ENCODE peak calls at places on chromosomes 7 and 10, in five cellular contexts. V is cardiac muscle cell, E is GM23248, J is spleen, B is tibial artery. S is an unnamed sample.

GRCh38 chr7:103075337-103075918 is 488 bp downstream of the ARMC10 start:
- DNase-seq in V (peak; percentile 54), E (peak; percentile 85), J (peak; percentile 94), B (peak; percentile 53), S (peak; percentile 58)

GRCh38 chr10:102580230-102580629 is 64.0 kb upstream of the TRIM8 start:
- DNase-seq in V (peak; percentile 32), E (no peak), J (no peak), B (no peak), S (no peak)

GRCh38 chr7:77940647-77941046 is 142.1 kb downstream of the PHTF2 start:
- DNase-seq in V (peak; percentile 61), E (peak; percentile 71), J (no peak), B (no peak), S (peak; percentile 37)

GRCh38 chr10:97618285-97618684 is 15.0 kb downstream of the MORN4 start:
- DNase-seq in V (no peak), E (no peak), J (peak; percentile 5), B (no peak), S (no peak)

GRCh38 chr7:43779032-43779812 is 20.7 kb downstream of the BLVRA start:
- DNase-seq in V (peak; percentile 34), E (no peak), J (no peak), B (no peak), S (no peak)

GRCh38 chr10:99958287-99958686 is 51.5 kb downstream of the DNMBP start:
- DNase-seq in V (peak; percentile 54), E (peak; percentile 48), J (no peak), B (no peak), S (no peak)

GRCh38 chr7:4836206-4836661 is 25.6 kb downstream of the PAPOLB start:
- DNase-seq in V (no peak), E (no peak), J (peak; percentile 70), B (peak; percentile 6), S (no peak)

GRCh38 chr7:18590744-18591340 is 95.3 kb downstream of the HDAC9 start:
- DNase-seq in V (peak; percentile 83), E (peak; percentile 74), J (no peak), B (no peak), S (no peak)

GRCh38 chr7:35003679-35004278 is 33.5 kb downstream of the DPY19L1 start:
- DNase-seq in V (peak; percentile 90), E (peak; percentile 88), J (no peak), B (no peak), S (no peak)

GRCh38 chr7:126574838-126575250 is 677.9 kb downstream of the GRM8 start:
- DNase-seq in V (no peak), E (peak; percentile 10), J (no peak), B (no peak), S (no peak)

GRCh38 chr7:41190615-41191014 is 512.3 kb downstream of the INHBA start:
- DNase-seq in V (no peak), E (no peak), J (no peak), B (no peak), S (no peak)

GRCh38 chr10:48453451-48454301 is 147.2 kb downstream of the MAPK8 start:
- DNase-seq in V (no peak), E (no peak), J (peak; percentile 68), B (no peak), S (no peak)

GRCh38 chr10:79495306-79495705 is 17.0 kb upstream of the EIF5AL1 start:
- DNase-seq in V (no peak), E (no peak), J (no peak), B (no peak), S (no peak)

GRCh38 chr7:9488555-9488954 is 1055.1 kb downstream of the NXPH1 start:
- DNase-seq in V (peak; percentile 54), E (peak; percentile 54), J (no peak), B (no peak), S (no peak)

GRCh38 chr7:1511829-1512422 is 7.7 kb upstream of the INTS1 start:
- DNase-seq in V (no peak), E (no peak), J (peak; percentile 78), B (no peak), S (no peak)

GRCh38 chr10:29765330-29765729 is 130.6 kb upstream of the SVIL start:
- DNase-seq in V (no peak), E (no peak), J (no peak), B (no peak), S (no peak)

GRCh38 chr7:47386273-47386820 is 195.6 kb downstream of the TNS3 start:
- DNase-seq in V (no peak), E (no peak), J (no peak), B (no peak), S (no peak)

GRCh38 chr10:30436200-30436599 is 2.2 kb downstream of the MAP3K8 start:
- DNase-seq in V (peak; percentile 85), E (peak; percentile 92), J (no peak), B (no peak), S (no peak)

GRCh38 chr10:91251430-91252056 is 31.1 kb downstream of the PCGF5 start:
- DNase-seq in V (peak; percentile 70), E (peak; percentile 76), J (peak; percentile 16), B (peak; percentile 48), S (peak; percentile 34)

GRCh38 chr7:83466956-83467355 is 182.0 kb downstream of the SEMA3E start:
- DNase-seq in V (no peak), E (no peak), J (no peak), B (no peak), S (no peak)

GRCh38 chr7:7913506-7913905 is 55.1 kb upstream of the GLCCI1 start:
- DNase-seq in V (no peak), E (no peak), J (no peak), B (no peak), S (no peak)

GRCh38 chr10:33032354-33033254 is 74.6 kb upstream of the ITGB1 start:
- DNase-seq in V (peak; percentile 54), E (peak; percentile 83), J (no peak), B (no peak), S (no peak)

GRCh38 chr10:58653139-58653538 is 140.5 kb downstream of the BICC1 start:
- DNase-seq in V (peak; percentile 69), E (peak; percentile 63), J (no peak), B (no peak), S (no peak)

GRCh38 chr7:131111-132094 is 61.0 kb upstream of the FAM20C start:
- DNase-seq in V (peak; percentile 61), E (peak; percentile 75), J (no peak), B (peak; percentile 55), S (no peak)

GRCh38 chr7:128055668-128056067 is 24.4 kb upstream of the LRRC4 start:
- DNase-seq in V (peak; percentile 15), E (no peak), J (no peak), B (no peak), S (no peak)
- H3K27ac ChIP-seq in V (no peak overlapping the region), E (no peak overlapping the region), J (no peak overlapping the region), B (no peak overlapping the region), S (no peak overlapping the region)

GRCh38 chr10:14909101-14909500 is 30.4 kb downstream of the SUV39H2 start:
- DNase-seq in V (no peak), E (no peak), J (no peak), B (no peak), S (no peak)

GRCh38 chr10:14904864-14905263 is 26.2 kb downstream of the SUV39H2 start:
- DNase-seq in V (no peak), E (no peak), J (no peak), B (no peak), S (no peak)

GRCh38 chr10:14905890-14906289 is 27.2 kb downstream of the SUV39H2 start:
- DNase-seq in V (no peak), E (no peak), J (no peak), B (no peak), S (no peak)

GRCh38 chr10:14906765-14907164 is 28.1 kb downstream of the SUV39H2 start:
- DNase-seq in V (no peak), E (no peak), J (no peak), B (no peak), S (no peak)

DNA sequence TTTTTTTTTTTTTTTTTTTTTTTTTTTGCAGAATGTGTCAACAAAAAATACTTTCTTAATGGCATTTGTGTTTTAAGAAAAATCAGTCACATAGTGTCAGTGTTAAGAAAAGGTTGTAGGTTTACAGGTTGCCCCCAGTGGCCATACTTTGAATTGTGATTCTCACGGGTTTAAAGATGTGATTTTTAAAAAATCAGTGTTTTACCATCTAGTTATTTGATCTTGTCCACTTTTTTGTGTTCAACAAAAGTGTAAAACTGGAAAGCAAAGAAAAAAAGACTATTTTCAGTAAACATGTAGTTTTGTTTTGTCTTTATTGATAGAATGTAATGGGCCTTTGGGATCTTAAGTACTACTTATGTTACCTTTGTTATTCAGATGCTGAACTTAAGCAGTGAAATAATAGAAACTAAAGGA is 25.7 kb downstream of the SUV39H2 start:
- DNase-seq in V (peak; percentile 59), E (peak; percentile 64), J (no peak), B (no peak), S (peak; percentile 61)
- H3K27ac ChIP-seq in V (no peak overlapping the region), E (no peak overlapping the region), J (no peak overlapping the region), B (no peak overlapping the region), S (no peak overlapping the region)

DNA sequence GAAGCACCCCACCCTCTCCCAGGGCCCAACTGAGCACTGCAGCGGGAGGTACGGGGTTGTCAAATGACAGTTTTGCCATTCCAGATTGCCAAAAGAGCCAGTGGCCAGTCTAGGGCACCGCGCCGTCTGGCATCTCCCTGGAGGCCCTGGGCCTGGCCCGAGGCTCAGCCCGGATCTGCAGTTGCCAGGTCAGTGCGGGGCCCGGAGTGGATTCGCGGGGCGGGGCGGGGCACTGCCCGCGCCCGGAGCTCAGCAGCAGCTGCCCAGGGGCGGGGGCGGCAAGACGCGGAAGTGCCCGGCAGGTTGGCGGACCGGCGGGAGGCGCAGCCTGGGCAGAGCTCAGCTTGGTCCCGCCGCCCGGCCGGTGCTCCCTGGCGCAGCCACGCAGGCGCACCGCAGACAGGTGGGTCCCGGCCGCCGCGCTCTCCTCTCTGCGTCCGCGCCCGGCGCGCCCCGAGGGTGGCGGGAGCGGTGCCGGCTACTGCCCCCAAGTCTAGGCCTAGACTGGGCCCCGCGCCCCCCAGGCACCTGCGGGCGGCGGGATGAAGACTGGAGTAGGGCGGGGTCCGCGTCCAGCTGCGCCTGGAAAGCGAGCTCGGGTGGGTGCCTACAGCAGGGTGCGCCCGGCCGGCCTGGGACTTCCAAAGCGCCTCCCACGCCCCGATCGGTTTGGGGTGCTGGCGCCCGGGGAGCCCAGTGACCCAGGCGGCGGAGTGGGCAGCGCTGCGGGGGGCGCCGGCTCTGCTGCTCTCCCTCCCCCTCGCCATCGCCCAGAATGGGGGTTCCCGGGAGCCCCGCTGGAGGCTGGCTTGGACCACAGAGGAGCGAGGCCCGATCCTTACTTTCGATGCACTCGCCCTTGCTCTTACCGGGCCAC is at the start of gene IRF5:
- DNase-seq in V (no peak), E (peak; percentile 34), J (peak; percentile 93), B (no peak), S (no peak)
- H3K27ac ChIP-seq in V (no peak within 1 kb of the TSS), E (no peak within 1 kb of the TSS), J (peak within 1 kb of the TSS; percentile 81), B (no peak within 1 kb of the TSS), S (peak within 1 kb of the TSS; percentile 74)

GRCh38 chr10:63712717-63713115 is 191.5 kb downstream of the REEP3 start:
- DNase-seq in V (peak; percentile 43), E (peak; percentile 57), J (no peak), B (no peak), S (no peak)
- H3K27ac ChIP-seq in V (peak overlapping the region; percentile 81), E (peak overlapping the region; percentile 61), J (peak overlapping the region; percentile 12), B (peak overlapping the region; percentile 73), S (no peak overlapping the region)

DNA sequence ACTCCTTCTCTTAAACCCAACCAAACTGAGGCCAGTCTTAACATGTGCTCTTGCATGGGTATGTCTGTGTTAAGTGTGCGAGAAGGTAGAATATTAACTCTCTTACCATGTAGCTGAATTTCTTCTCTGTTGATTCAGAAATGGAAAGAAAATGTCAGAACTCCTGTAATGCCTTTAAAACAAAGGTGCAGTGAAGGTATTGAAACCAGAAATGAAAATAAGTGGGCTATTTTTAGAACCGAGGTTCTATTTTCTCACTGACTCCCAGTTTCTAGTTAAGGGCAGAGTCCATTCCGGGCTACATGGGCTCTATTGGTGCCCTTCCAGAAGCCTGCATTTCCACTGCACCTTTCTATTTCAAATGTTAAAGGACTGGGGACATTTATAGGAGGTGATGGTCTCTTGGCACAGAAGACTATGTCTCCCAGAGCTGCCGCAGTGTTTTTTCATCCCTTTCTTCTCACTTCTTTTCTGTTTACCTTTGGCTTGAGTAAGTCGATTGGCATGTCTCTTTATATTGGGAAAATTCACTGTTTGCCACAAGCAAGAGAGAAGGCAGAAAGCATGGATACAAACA is 174.9 kb downstream of the LRMDA start:
- DNase-seq in V (no peak), E (no peak), J (no peak), B (no peak), S (no peak)
- H3K27ac ChIP-seq in V (no peak overlapping the region), E (no peak overlapping the region), J (no peak overlapping the region), B (no peak overlapping the region), S (no peak overlapping the region)